ENCODE peak calls at places on chromosomes 16 and 17, in nine cellular contexts. A, N, O, E, G, T, P, M and L are unnamed samples.

GRCh38 chr17:45747907-45748306 is 36.2 kb upstream of the CRHR1 start:
- DNase-seq in A (no peak), N (no peak), O (no peak), E (no peak), G (no peak), T (no peak), P (no peak), M (no peak), L (no peak)

GRCh38 chr17:69533481-69534234 is 119.2 kb downstream of the MAP2K6 start:
- DNase-seq in A (no peak), N (no peak), O (no peak), E (no peak), G (no peak), T (no peak), P (no peak), M (no peak), L (no peak)

GRCh38 chr17:45851464-45851863 is 6.8 kb downstream of the SPPL2C start:
- DNase-seq in A (no peak), N (no peak), O (no peak), E (no peak), G (no peak), T (no peak), P (no peak), M (no peak), L (no peak)

GRCh38 chr16:67846063-67846319 is 742 bp upstream of the NUTF2 start:
- DNase-seq in A (no peak), N (no peak), O (no peak), E (no peak), G (no peak), T (no peak), P (no peak), M (no peak), L (no peak)

GRCh38 chr17:8122923-8123694 is 797 bp downstream of the HES7 start:
- DNase-seq in A (no peak), N (no peak), O (peak; percentile 60), E (no peak), G (peak; percentile 56), T (no peak), P (no peak), M (peak; percentile 93), L (peak; percentile 61)

GRCh38 chr17:5883775-5884665 is 186.2 kb upstream of the WSCD1 start:
- DNase-seq in A (peak; percentile 53), N (no peak), O (no peak), E (no peak), G (no peak), T (no peak), P (no peak), M (no peak), L (no peak)

GRCh38 chr16:70706948-70707465 is 21.2 kb upstream of the MTSS2 start:
- DNase-seq in A (peak; percentile 91), N (no peak), O (no peak), E (peak; percentile 70), G (peak; percentile 65), T (peak; percentile 86), P (no peak), M (no peak), L (peak; percentile 80)

GRCh38 chr16:81679721-81680430 is 99.2 kb upstream of the PLCG2 start:
- DNase-seq in A (no peak), N (no peak), O (no peak), E (no peak), G (no peak), T (no peak), P (no peak), M (no peak), L (no peak)

GRCh38 chr17:18246880-18247612 is 11.5 kb downstream of the FLII start:
- DNase-seq in A (peak; percentile 65), N (no peak), O (peak; percentile 67), E (no peak), G (peak; percentile 90), T (no peak), P (peak; percentile 86), M (peak; percentile 94), L (no peak)

GRCh38 chr16:17364319-17365210 is 106.2 kb downstream of the XYLT1 start:
- DNase-seq in A (no peak), N (no peak), O (no peak), E (no peak), G (no peak), T (peak; percentile 78), P (no peak), M (no peak), L (peak; percentile 70)

GRCh38 chr17:67657596-67657995 is 60.1 kb upstream of the NOL11 start:
- DNase-seq in A (no peak), N (no peak), O (no peak), E (no peak), G (no peak), T (no peak), P (no peak), M (no peak), L (no peak)

GRCh38 chr17:59331929-59332889 is 754 bp downstream of the YPEL2 start:
- DNase-seq in A (no peak), N (no peak), O (peak; percentile 62), E (peak; percentile 78), G (peak; percentile 29), T (no peak), P (peak; percentile 56), M (peak; percentile 94), L (no peak)

GRCh38 chr16:2486645-2487516 is 12.0 kb downstream of the TBC1D24 start:
- DNase-seq in A (no peak), N (no peak), O (peak; percentile 88), E (no peak), G (no peak), T (no peak), P (peak; percentile 64), M (peak; percentile 94), L (no peak)

GRCh38 chr16:10988879-10989278 is 44.5 kb downstream of the CLEC16A start:
- DNase-seq in A (no peak), N (no peak), O (no peak), E (no peak), G (no peak), T (no peak), P (no peak), M (no peak), L (no peak)

GRCh38 chr17:10605221-10605783 is 51.8 kb downstream of the MYH3 start:
- DNase-seq in A (no peak), N (no peak), O (no peak), E (no peak), G (no peak), T (no peak), P (no peak), M (no peak), L (no peak)

GRCh38 chr16:81711609-81712329 is 67.3 kb upstream of the PLCG2 start:
- DNase-seq in A (peak; percentile 91), N (peak; percentile 68), O (no peak), E (no peak), G (peak; percentile 71), T (peak; percentile 60), P (no peak), M (no peak), L (peak; percentile 95)

GRCh38 chr16:79902351-79902750 is 301.8 kb upstream of the MAF start:
- DNase-seq in A (no peak), N (no peak), O (no peak), E (no peak), G (no peak), T (no peak), P (no peak), M (no peak), L (no peak)

GRCh38 chr17:6019959-6020358 is 50.2 kb upstream of the WSCD1 start:
- DNase-seq in A (no peak), N (no peak), O (no peak), E (no peak), G (no peak), T (no peak), P (no peak), M (no peak), L (peak; percentile 4)

GRCh38 chr17:42438600-42439567 is 15.8 kb upstream of the CAVIN1 start:
- DNase-seq in A (no peak), N (no peak), O (no peak), E (no peak), G (no peak), T (no peak), P (no peak), M (peak; percentile 57), L (peak; percentile 51)

GRCh38 chr16:30063893-30064745 is 1.4 kb upstream of the ALDOA start:
- DNase-seq in A (peak; percentile 62), N (no peak), O (peak; percentile 85), E (peak; percentile 92), G (peak; percentile 86), T (no peak), P (peak; percentile 83), M (peak; percentile 95), L (peak; percentile 55)
- TF ChIP-seq CTCF in A (peak; percentile 53), N (peak; percentile 32), O (peak; percentile 37), E (peak; percentile 31), G (peak; percentile 45), T (peak; percentile 23), P (peak; percentile 16), M (no peak), L (peak; percentile 15)

GRCh38 chr16:49890876-49891275 is 35.0 kb upstream of the ZNF423 start:
- DNase-seq in A (no peak), N (no peak), O (no peak), E (no peak), G (no peak), T (no peak), P (no peak), M (no peak), L (no peak)
- TF ChIP-seq CTCF in A (no peak), N (no peak), O (no peak), E (no peak), G (no peak), T (peak; percentile 27), P (no peak), M (no peak), L (no peak)

DNA sequence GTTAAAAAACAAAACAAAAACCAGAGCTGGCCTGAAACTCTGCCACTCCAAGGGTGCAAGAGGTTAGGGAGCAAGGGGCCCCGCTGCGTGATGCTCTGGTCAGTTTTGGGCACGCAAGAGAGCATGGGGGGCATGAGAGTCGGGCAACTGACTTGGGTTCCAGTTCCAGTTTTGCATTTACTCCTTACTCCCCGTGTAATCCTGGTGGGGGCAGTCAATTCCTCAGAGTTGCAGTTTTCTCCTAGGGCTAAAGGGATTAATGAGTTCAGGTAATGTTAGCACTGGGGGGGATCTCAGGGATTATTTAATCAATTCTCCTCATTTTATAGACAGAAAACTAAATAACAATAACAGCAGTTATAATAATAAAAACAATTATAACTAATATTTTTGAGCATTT is 72.9 kb upstream of the PMFBP1 start:
- DNase-seq in A (no peak), N (no peak), O (no peak), E (no peak), G (no peak), T (no peak), P (no peak), M (no peak), L (no peak)
- TF ChIP-seq CTCF in A (no peak), N (peak; percentile 5), O (no peak), E (no peak), G (no peak), T (no peak), P (no peak), M (no peak), L (no peak)

DNA sequence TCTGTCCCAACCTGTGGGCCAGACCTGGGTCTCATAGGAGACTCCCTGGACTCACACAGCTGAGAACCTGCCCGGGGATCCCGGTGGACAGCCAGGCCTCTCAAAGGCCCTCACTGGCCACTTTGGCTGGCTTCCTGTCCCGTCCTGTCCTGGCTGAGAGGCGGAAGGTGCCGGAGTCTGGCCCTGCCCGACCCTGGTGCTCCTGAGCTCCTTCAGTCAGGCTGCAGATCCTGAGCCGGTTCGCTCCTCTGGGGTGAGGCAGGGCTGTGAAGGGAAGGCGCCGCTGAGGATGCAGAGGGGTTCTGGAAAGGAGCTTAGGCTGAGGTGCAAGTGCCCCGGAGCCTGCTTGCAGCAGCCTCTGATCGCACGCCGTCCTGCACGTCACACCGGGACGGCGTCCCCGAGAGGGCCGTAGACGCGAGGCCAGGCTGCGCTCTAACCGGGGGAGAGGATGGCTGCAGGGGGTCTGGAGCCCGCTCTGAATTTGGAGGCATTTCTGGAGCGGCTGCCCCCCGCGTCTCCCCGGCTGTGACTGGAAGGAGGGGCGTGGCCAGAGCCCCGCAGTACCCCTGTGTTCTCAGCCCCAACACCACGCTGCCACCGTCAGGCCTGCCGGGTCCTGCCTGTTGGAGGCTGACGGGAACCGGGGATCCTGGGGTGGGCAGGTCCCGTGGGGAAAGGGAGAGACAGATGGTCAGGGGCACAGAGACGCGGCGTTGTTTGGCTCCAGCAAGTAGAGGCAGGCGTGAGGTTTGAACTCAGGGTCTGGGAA is 4.1 kb downstream of the HGS start:
- DNase-seq in A (no peak), N (no peak), O (no peak), E (no peak), G (no peak), T (no peak), P (no peak), M (no peak), L (no peak)
- TF ChIP-seq CTCF in A (no peak), N (no peak), O (no peak), E (no peak), G (no peak), T (no peak), P (no peak), M (no peak), L (no peak)